ENCODE peak calls at places on chromosome 20, in nine cellular contexts. One of them, this sample, is unnamed.

GRCh38 chr20:6231551-6231950 is 108.7 kb upstream of the FERMT1 start:
- DNase-seq in uterus: no peak
- DNase-seq in left colon: no peak
- DNase-seq in NCI-H774: no peak
- DNase-seq in effector memory CD4-positive, alpha-beta T cell: no peak
- DNase-seq in stimulated activated CD4-positive, alpha-beta T cell treated with anti-CD3 and anti-CD28 coated beads, Interleukin-15, amount 100 ng/mL, for 1 hour: no peak
- DNase-seq in T-helper 22 cell: no peak
- DNase-seq in NCI-H1092 treated with DMSO at 0.1 percent for 48 hours: no peak
- DNase-seq in HepG2: no peak
- DNase-seq in this sample: no peak

GRCh38 chr20:63635431-63636141 is 8.7 kb upstream of the GMEB2 start:
- DNase-seq in NCI-H774: no peak
- DNase-seq in effector memory CD4-positive, alpha-beta T cell: peak
- DNase-seq in uterus: no peak
- DNase-seq in T-helper 22 cell: peak
- DNase-seq in NCI-H1092 treated with DMSO at 0.1 percent for 48 hours: no peak
- DNase-seq in stimulated activated CD4-positive, alpha-beta T cell treated with anti-CD3 and anti-CD28 coated beads, Interleukin-15, amount 100 ng/mL, for 1 hour: peak
- DNase-seq in HepG2: no peak
- DNase-seq in left colon: no peak
- DNase-seq in this sample: no peak

GRCh38 chr20:55561259-55561658 is 444.1 kb downstream of the CBLN4 start:
- DNase-seq in NCI-H774: no peak
- DNase-seq in left colon: no peak
- DNase-seq in effector memory CD4-positive, alpha-beta T cell: no peak
- DNase-seq in HepG2: no peak
- DNase-seq in NCI-H1092 treated with DMSO at 0.1 percent for 48 hours: no peak
- DNase-seq in T-helper 22 cell: no peak
- DNase-seq in uterus: no peak
- DNase-seq in stimulated activated CD4-positive, alpha-beta T cell treated with anti-CD3 and anti-CD28 coated beads, Interleukin-15, amount 100 ng/mL, for 1 hour: no peak
- DNase-seq in this sample: no peak

GRCh38 chr20:62891111-62891510 is 29.5 kb upstream of the TCFL5 start:
- DNase-seq in left colon: no peak
- DNase-seq in uterus: no peak
- DNase-seq in T-helper 22 cell: no peak
- DNase-seq in effector memory CD4-positive, alpha-beta T cell: no peak
- DNase-seq in NCI-H774: no peak
- DNase-seq in stimulated activated CD4-positive, alpha-beta T cell treated with anti-CD3 and anti-CD28 coated beads, Interleukin-15, amount 100 ng/mL, for 1 hour: no peak
- DNase-seq in NCI-H1092 treated with DMSO at 0.1 percent for 48 hours: no peak
- DNase-seq in HepG2: no peak
- DNase-seq in this sample: no peak

GRCh38 chr20:48597521-48598302 is 230.1 kb downstream of the PREX1 start:
- DNase-seq in HepG2: peak
- DNase-seq in T-helper 22 cell: no peak
- DNase-seq in stimulated activated CD4-positive, alpha-beta T cell treated with anti-CD3 and anti-CD28 coated beads, Interleukin-15, amount 100 ng/mL, for 1 hour: no peak
- DNase-seq in left colon: no peak
- DNase-seq in effector memory CD4-positive, alpha-beta T cell: no peak
- DNase-seq in uterus: no peak
- DNase-seq in NCI-H774: no peak
- DNase-seq in NCI-H1092 treated with DMSO at 0.1 percent for 48 hours: no peak
- DNase-seq in this sample: no peak

GRCh38 chr20:7912551-7912950 is 27.7 kb downstream of the HAO1 start:
- DNase-seq in effector memory CD4-positive, alpha-beta T cell: no peak
- DNase-seq in stimulated activated CD4-positive, alpha-beta T cell treated with anti-CD3 and anti-CD28 coated beads, Interleukin-15, amount 100 ng/mL, for 1 hour: no peak
- DNase-seq in T-helper 22 cell: no peak
- DNase-seq in HepG2: no peak
- DNase-seq in NCI-H774: no peak
- DNase-seq in NCI-H1092 treated with DMSO at 0.1 percent for 48 hours: no peak
- DNase-seq in left colon: no peak
- DNase-seq in uterus: no peak
- DNase-seq in this sample: no peak

GRCh38 chr20:14992071-14992654 is 654.8 kb upstream of the FLRT3 start:
- DNase-seq in NCI-H774: no peak
- DNase-seq in stimulated activated CD4-positive, alpha-beta T cell treated with anti-CD3 and anti-CD28 coated beads, Interleukin-15, amount 100 ng/mL, for 1 hour: no peak
- DNase-seq in HepG2: peak
- DNase-seq in effector memory CD4-positive, alpha-beta T cell: no peak
- DNase-seq in left colon: no peak
- DNase-seq in T-helper 22 cell: no peak
- DNase-seq in NCI-H1092 treated with DMSO at 0.1 percent for 48 hours: no peak
- DNase-seq in uterus: no peak
- DNase-seq in this sample: no peak

GRCh38 chr20:49691818-49692568 is 21.7 kb downstream of the B4GALT5 start:
- DNase-seq in T-helper 22 cell: no peak
- DNase-seq in effector memory CD4-positive, alpha-beta T cell: no peak
- DNase-seq in HepG2: no peak
- DNase-seq in stimulated activated CD4-positive, alpha-beta T cell treated with anti-CD3 and anti-CD28 coated beads, Interleukin-15, amount 100 ng/mL, for 1 hour: no peak
- DNase-seq in NCI-H774: no peak
- DNase-seq in uterus: no peak
- DNase-seq in NCI-H1092 treated with DMSO at 0.1 percent for 48 hours: no peak
- DNase-seq in left colon: no peak
- DNase-seq in this sample: no peak

GRCh38 chr20:1205802-1206201 is 2.5 kb downstream of the C20orf202 start:
- DNase-seq in uterus: no peak
- DNase-seq in NCI-H1092 treated with DMSO at 0.1 percent for 48 hours: no peak
- DNase-seq in HepG2: no peak
- DNase-seq in stimulated activated CD4-positive, alpha-beta T cell treated with anti-CD3 and anti-CD28 coated beads, Interleukin-15, amount 100 ng/mL, for 1 hour: no peak
- DNase-seq in T-helper 22 cell: no peak
- DNase-seq in effector memory CD4-positive, alpha-beta T cell: no peak
- DNase-seq in left colon: no peak
- DNase-seq in NCI-H774: no peak
- DNase-seq in this sample: no peak

GRCh38 chr20:41201760-41202159 is 64.4 kb downstream of the PLCG1 start:
- DNase-seq in uterus: no peak
- DNase-seq in NCI-H1092 treated with DMSO at 0.1 percent for 48 hours: no peak
- DNase-seq in T-helper 22 cell: no peak
- DNase-seq in HepG2: no peak
- DNase-seq in stimulated activated CD4-positive, alpha-beta T cell treated with anti-CD3 and anti-CD28 coated beads, Interleukin-15, amount 100 ng/mL, for 1 hour: no peak
- DNase-seq in NCI-H774: no peak
- DNase-seq in effector memory CD4-positive, alpha-beta T cell: no peak
- DNase-seq in left colon: no peak
- DNase-seq in this sample: no peak

GRCh38 chr20:62357681-62358080 is 9.4 kb downstream of the LAMA5 start:
- DNase-seq in stimulated activated CD4-positive, alpha-beta T cell treated with anti-CD3 and anti-CD28 coated beads, Interleukin-15, amount 100 ng/mL, for 1 hour: no peak
- DNase-seq in left colon: no peak
- DNase-seq in NCI-H774: no peak
- DNase-seq in T-helper 22 cell: no peak
- DNase-seq in NCI-H1092 treated with DMSO at 0.1 percent for 48 hours: no peak
- DNase-seq in HepG2: no peak
- DNase-seq in effector memory CD4-positive, alpha-beta T cell: no peak
- DNase-seq in uterus: no peak
- DNase-seq in this sample: peak

GRCh38 chr20:25025091-25025861 is 32.7 kb downstream of the ACSS1 start:
- DNase-seq in stimulated activated CD4-positive, alpha-beta T cell treated with anti-CD3 and anti-CD28 coated beads, Interleukin-15, amount 100 ng/mL, for 1 hour: no peak
- DNase-seq in T-helper 22 cell: no peak
- DNase-seq in NCI-H1092 treated with DMSO at 0.1 percent for 48 hours: no peak
- DNase-seq in HepG2: no peak
- DNase-seq in uterus: no peak
- DNase-seq in left colon: peak
- DNase-seq in NCI-H774: no peak
- DNase-seq in effector memory CD4-positive, alpha-beta T cell: no peak
- DNase-seq in this sample: peak

GRCh38 chr20:41150664-41151063 is 13.3 kb downstream of the PLCG1 start:
- DNase-seq in stimulated activated CD4-positive, alpha-beta T cell treated with anti-CD3 and anti-CD28 coated beads, Interleukin-15, amount 100 ng/mL, for 1 hour: no peak
- DNase-seq in left colon: no peak
- DNase-seq in NCI-H1092 treated with DMSO at 0.1 percent for 48 hours: no peak
- DNase-seq in NCI-H774: no peak
- DNase-seq in effector memory CD4-positive, alpha-beta T cell: peak
- DNase-seq in T-helper 22 cell: peak
- DNase-seq in uterus: no peak
- DNase-seq in HepG2: no peak
- DNase-seq in this sample: no peak

GRCh38 chr20:63309261-63310071 is 16.5 kb downstream of the COL20A1 start:
- DNase-seq in HepG2: peak
- DNase-seq in effector memory CD4-positive, alpha-beta T cell: no peak
- DNase-seq in left colon: no peak
- DNase-seq in NCI-H1092 treated with DMSO at 0.1 percent for 48 hours: peak
- DNase-seq in T-helper 22 cell: no peak
- DNase-seq in stimulated activated CD4-positive, alpha-beta T cell treated with anti-CD3 and anti-CD28 coated beads, Interleukin-15, amount 100 ng/mL, for 1 hour: no peak
- DNase-seq in uterus: peak
- DNase-seq in NCI-H774: no peak
- DNase-seq in this sample: peak

GRCh38 chr20:11867286-11867921 is 50.3 kb upstream of the BTBD3 start:
- DNase-seq in NCI-H1092 treated with DMSO at 0.1 percent for 48 hours: no peak
- DNase-seq in effector memory CD4-positive, alpha-beta T cell: no peak
- DNase-seq in HepG2: no peak
- DNase-seq in left colon: no peak
- DNase-seq in T-helper 22 cell: no peak
- DNase-seq in uterus: no peak
- DNase-seq in stimulated activated CD4-positive, alpha-beta T cell treated with anti-CD3 and anti-CD28 coated beads, Interleukin-15, amount 100 ng/mL, for 1 hour: no peak
- DNase-seq in NCI-H774: no peak
- DNase-seq in this sample: no peak

GRCh38 chr20:26276811-26277210 is 580.2 kb upstream of the ZNF337 start:
- DNase-seq in uterus: no peak
- DNase-seq in stimulated activated CD4-positive, alpha-beta T cell treated with anti-CD3 and anti-CD28 coated beads, Interleukin-15, amount 100 ng/mL, for 1 hour: no peak
- DNase-seq in NCI-H774: no peak
- DNase-seq in T-helper 22 cell: no peak
- DNase-seq in HepG2: no peak
- DNase-seq in NCI-H1092 treated with DMSO at 0.1 percent for 48 hours: peak
- DNase-seq in effector memory CD4-positive, alpha-beta T cell: no peak
- DNase-seq in left colon: no peak
- DNase-seq in this sample: no peak

GRCh38 chr20:51121901-51122412 is 99.0 kb upstream of the KCNG1 start:
- DNase-seq in NCI-H774: no peak
- DNase-seq in HepG2: no peak
- DNase-seq in T-helper 22 cell: no peak
- DNase-seq in effector memory CD4-positive, alpha-beta T cell: no peak
- DNase-seq in left colon: no peak
- DNase-seq in uterus: no peak
- DNase-seq in NCI-H1092 treated with DMSO at 0.1 percent for 48 hours: no peak
- DNase-seq in stimulated activated CD4-positive, alpha-beta T cell treated with anti-CD3 and anti-CD28 coated beads, Interleukin-15, amount 100 ng/mL, for 1 hour: no peak
- DNase-seq in this sample: no peak

GRCh38 chr20:46717818-46718541 is 8.5 kb downstream of the SLC2A10 start:
- DNase-seq in HepG2: no peak
- DNase-seq in uterus: no peak
- DNase-seq in NCI-H1092 treated with DMSO at 0.1 percent for 48 hours: no peak
- DNase-seq in left colon: no peak
- DNase-seq in effector memory CD4-positive, alpha-beta T cell: no peak
- DNase-seq in T-helper 22 cell: no peak
- DNase-seq in NCI-H774: no peak
- DNase-seq in stimulated activated CD4-positive, alpha-beta T cell treated with anti-CD3 and anti-CD28 coated beads, Interleukin-15, amount 100 ng/mL, for 1 hour: no peak
- DNase-seq in this sample: no peak

This sample was measured in left cardiac atrium.